ENCODE peak calls at places on chromosome 20, in nine cellular contexts. G, B, D, L, M, P, Y, S and A are unnamed samples.

GRCh38 chr20:10856237-10856636 is 182.4 kb upstream of the JAG1 start:
- DNase-seq in G (no peak), B (no peak), D (no peak), L (no peak), M (no peak), P (no peak), Y (no peak), S (no peak), A (no peak)

GRCh38 chr20:6008254-6008653 is 45.6 kb downstream of the LRRN4 start:
- DNase-seq in G (no peak), B (no peak), D (peak; percentile 95), L (no peak), M (no peak), P (no peak), Y (no peak), S (peak; percentile 38), A (no peak)

GRCh38 chr20:20786428-20786827 is 74.0 kb upstream of the RALGAPA2 start:
- DNase-seq in G (no peak), B (no peak), D (no peak), L (no peak), M (no peak), P (no peak), Y (no peak), S (no peak), A (no peak)

GRCh38 chr20:39879296-39879695 is 809.7 kb downstream of the MAFB start:
- DNase-seq in G (no peak), B (no peak), D (no peak), L (no peak), M (no peak), P (no peak), Y (no peak), S (no peak), A (no peak)

GRCh38 chr20:11581271-11581670 is 336.4 kb upstream of the BTBD3 start:
- DNase-seq in G (no peak), B (no peak), D (no peak), L (no peak), M (no peak), P (no peak), Y (no peak), S (no peak), A (no peak)

GRCh38 chr20:21352703-21353102 is 44.6 kb downstream of the NKX2-4 start:
- DNase-seq in G (no peak), B (no peak), D (no peak), L (no peak), M (no peak), P (no peak), Y (no peak), S (no peak), A (no peak)

GRCh38 chr20:44590980-44591778 is 8.8 kb downstream of the PKIG start:
- DNase-seq in G (no peak), B (no peak), D (no peak), L (no peak), M (no peak), P (no peak), Y (no peak), S (no peak), A (no peak)

GRCh38 chr20:7924692-7925091 is 15.6 kb downstream of the HAO1 start:
- DNase-seq in G (no peak), B (no peak), D (peak; percentile 41), L (no peak), M (no peak), P (no peak), Y (no peak), S (no peak), A (no peak)

GRCh38 chr20:4225778-4226177 is 210.4 kb upstream of the RNF24 start:
- DNase-seq in G (no peak), B (no peak), D (peak; percentile 79), L (no peak), M (no peak), P (no peak), Y (no peak), S (no peak), A (no peak)

GRCh38 chr20:44805991-44806729 is 4.2 kb downstream of the RIMS4 start:
- DNase-seq in G (no peak), B (no peak), D (peak; percentile 98), L (peak; percentile 23), M (no peak), P (peak; percentile 73), Y (no peak), S (no peak), A (no peak)

GRCh38 chr20:38631155-38632022 is 29.8 kb downstream of the ARHGAP40 start:
- DNase-seq in G (no peak), B (no peak), D (no peak), L (no peak), M (no peak), P (no peak), Y (no peak), S (no peak), A (no peak)

GRCh38 chr20:19784511-19785172 is 26.6 kb downstream of the RIN2 start:
- DNase-seq in G (no peak), B (no peak), D (peak; percentile 79), L (peak; percentile 81), M (peak; percentile 19), P (no peak), Y (peak; percentile 47), S (peak; percentile 60), A (peak; percentile 4)

GRCh38 chr20:33765592-33765991 is 33.8 kb downstream of the ZNF341 start:
- DNase-seq in G (no peak), B (no peak), D (no peak), L (no peak), M (no peak), P (no peak), Y (no peak), S (no peak), A (no peak)

GRCh38 chr20:438581-439469 is 23.5 kb downstream of the TBC1D20 start:
- DNase-seq in G (peak; percentile 56), B (peak; percentile 70), D (no peak), L (no peak), M (peak; percentile 44), P (peak; percentile 60), Y (peak; percentile 75), S (peak; percentile 9), A (peak; percentile 57)

GRCh38 chr20:47296950-47297349 is 59.5 kb downstream of the ZMYND8 start:
- DNase-seq in G (no peak), B (peak; percentile 8), D (no peak), L (no peak), M (no peak), P (peak; percentile 45), Y (no peak), S (no peak), A (no peak)

GRCh38 chr20:39851459-39851858 is 837.6 kb downstream of the MAFB start:
- DNase-seq in G (no peak), B (no peak), D (no peak), L (no peak), M (no peak), P (no peak), Y (no peak), S (no peak), A (no peak)

GRCh38 chr20:23826541-23827018 is at the start of gene CST2:
- DNase-seq in G (no peak), B (no peak), D (no peak), L (no peak), M (no peak), P (no peak), Y (no peak), S (no peak), A (no peak)

GRCh38 chr20:58627212-58628072 is 23.6 kb upstream of the STX16 start:
- DNase-seq in G (peak; percentile 15), B (no peak), D (no peak), L (no peak), M (no peak), P (no peak), Y (no peak), S (no peak), A (no peak)

GRCh38 chr20:41862476-41862875 is 244.3 kb upstream of the CHD6 start:
- DNase-seq in G (no peak), B (no peak), D (no peak), L (no peak), M (no peak), P (no peak), Y (no peak), S (no peak), A (no peak)

GRCh38 chr20:44204156-44204831 is 6.3 kb downstream of the OSER1 start:
- DNase-seq in G (no peak), B (no peak), D (peak; percentile 84), L (no peak), M (no peak), P (no peak), Y (no peak), S (no peak), A (no peak)

GRCh38 chr20:32583581-32584045 is 1.5 kb downstream of the NOL4L start:
- DNase-seq in G (peak; percentile 11), B (no peak), D (no peak), L (no peak), M (no peak), P (no peak), Y (no peak), S (no peak), A (no peak)

GRCh38 chr20:58542411-58543095 is 27.4 kb upstream of the APCDD1L start:
- DNase-seq in G (no peak), B (no peak), D (no peak), L (no peak), M (no peak), P (no peak), Y (no peak), S (no peak), A (no peak)